ENCODE peak calls at places on chromosomes 13 and 19, in seven cellular contexts. J, D, R, Z, T, W and F are unnamed samples.

GRCh38 chr19:3348042-3348441 is 18.3 kb upstream of the NFIC start:
- DNase-seq in J (no peak), D (no peak), R (no peak), Z (no peak), T (no peak), W (no peak), F (no peak)

GRCh38 chr19:43501661-43502418 is 2.7 kb downstream of the PHLDB3 start:
- DNase-seq in J (no peak), D (peak), R (no peak), Z (no peak), T (no peak), W (no peak), F (no peak)

GRCh38 chr13:112172641-112173171 is 105.8 kb downstream of the SOX1 start:
- DNase-seq in J (no peak), D (no peak), R (no peak), Z (no peak), T (no peak), W (no peak), F (peak)

GRCh38 chr13:94968040-94968756 is 255.9 kb upstream of the SOX21 start:
- DNase-seq in J (no peak), D (peak), R (no peak), Z (peak), T (peak), W (no peak), F (peak)

GRCh38 chr19:40147693-40148347 is 43.4 kb upstream of the MAP3K10 start:
- DNase-seq in J (no peak), D (no peak), R (no peak), Z (no peak), T (no peak), W (no peak), F (no peak)

GRCh38 chr13:74288361-74288911 is 154.2 kb upstream of the KLF12 start:
- DNase-seq in J (peak), D (peak), R (no peak), Z (peak), T (peak), W (no peak), F (peak)

GRCh38 chr19:7917292-7918061 is 2.7 kb upstream of the SNAPC2 start:
- DNase-seq in J (peak), D (peak), R (peak), Z (peak), T (peak), W (no peak), F (no peak)

GRCh38 chr13:66405908-66406802 is 824.0 kb downstream of the PCDH9 start:
- DNase-seq in J (no peak), D (no peak), R (no peak), Z (no peak), T (peak), W (no peak), F (no peak)

GRCh38 chr13:108070925-108071324 is 144.4 kb downstream of the LIG4 start:
- DNase-seq in J (no peak), D (no peak), R (no peak), Z (no peak), T (no peak), W (no peak), F (no peak)

GRCh38 chr13:48891586-48891985 is 84.1 kb upstream of the FNDC3A start:
- DNase-seq in J (no peak), D (no peak), R (no peak), Z (no peak), T (peak), W (no peak), F (no peak)

GRCh38 chr13:60047943-60048342 is 115.8 kb downstream of the DIAPH3 start:
- DNase-seq in J (no peak), D (no peak), R (no peak), Z (no peak), T (no peak), W (no peak), F (no peak)